ENCODE peak calls at places on chromosomes 1 and 21, in six cellular contexts. B, V, P, H, I and E are unnamed samples.

GRCh38 chr1:20660363-20661234 is 570 bp downstream of the DDOST start:
- DNase-seq in B (no peak), V (no peak), P (no peak), H (no peak), I (no peak), E (no peak)

GRCh38 chr1:230867903-230868735 is at the start of gene C1orf198:
- DNase-seq in B (peak), V (peak), P (peak), H (peak), I (peak), E (peak)

GRCh38 chr1:180213401-180214177 is 16.5 kb upstream of the LHX4 start:
- DNase-seq in B (no peak), V (peak), P (no peak), H (no peak), I (no peak), E (no peak)

GRCh38 chr1:181587870-181588438 is 104.6 kb downstream of the CACNA1E start:
- DNase-seq in B (no peak), V (peak), P (no peak), H (no peak), I (no peak), E (no peak)

GRCh38 chr21:45778686-45779085 is 135.2 kb downstream of the PCBP3 start:
- DNase-seq in B (no peak), V (no peak), P (no peak), H (no peak), I (no peak), E (no peak)

GRCh38 chr1:159831696-159832225 is 5.1 kb downstream of the SLAMF8 start:
- DNase-seq in B (no peak), V (no peak), P (no peak), H (no peak), I (no peak), E (no peak)

GRCh38 chr1:182146286-182146685 is 84.8 kb upstream of the ZNF648 start:
- DNase-seq in B (no peak), V (no peak), P (no peak), H (no peak), I (no peak), E (no peak)

GRCh38 chr1:2561898-2562895 is 6.0 kb downstream of the TNFRSF14 start:
- DNase-seq in B (no peak), V (peak), P (no peak), H (peak), I (no peak), E (no peak)

GRCh38 chr21:16942703-16943102 is 570.1 kb upstream of the CXADR start:
- DNase-seq in B (no peak), V (no peak), P (no peak), H (no peak), I (no peak), E (no peak)

GRCh38 chr1:218361298-218362065 is 16.3 kb downstream of the TGFB2 start:
- DNase-seq in B (no peak), V (no peak), P (no peak), H (no peak), I (no peak), E (no peak)

GRCh38 chr1:199857103-199857502 is 170.4 kb upstream of the NR5A2 start:
- DNase-seq in B (no peak), V (no peak), P (no peak), H (no peak), I (no peak), E (no peak)

GRCh38 chr1:70504176-70504820 is 93.2 kb downstream of the CTH start:
- DNase-seq in B (no peak), V (peak), P (no peak), H (no peak), I (no peak), E (no peak)

GRCh38 chr1:18667333-18667732 is 36.7 kb downstream of the PAX7 start:
- DNase-seq in B (no peak), V (no peak), P (no peak), H (no peak), I (no peak), E (no peak)

GRCh38 chr1:78176448-78176847 is 130.7 kb downstream of the GIPC2 start:
- DNase-seq in B (peak), V (no peak), P (no peak), H (no peak), I (peak), E (no peak)

GRCh38 chr1:232110281-232111090 is 483.9 kb downstream of the DISC1 start:
- DNase-seq in B (no peak), V (no peak), P (no peak), H (peak), I (no peak), E (no peak)

GRCh38 chr1:97145321-97145956 is 423.9 kb downstream of the PTBP2 start:
- DNase-seq in B (peak), V (no peak), P (no peak), H (no peak), I (peak), E (no peak)

GRCh38 chr1:113046569-113046968 is 26.4 kb upstream of the LRIG2 start:
- DNase-seq in B (no peak), V (no peak), P (no peak), H (peak), I (no peak), E (no peak)

GRCh38 chr1:13830616-13831280 is 130.8 kb downstream of the PRDM2 start:
- DNase-seq in B (peak), V (no peak), P (no peak), H (peak), I (peak), E (no peak)